ENCODE peak calls at places on chromosomes 7 and 10, in six cellular contexts. One of them, this sample, is unnamed.

GRCh38 chr7:68176974-68177373 is 1180.3 kb downstream of the TYW1 start:
- DNase-seq in GM12878: no peak
- DNase-seq in K562: peak
- DNase-seq in WTC11: peak
- DNase-seq in GM23338: peak
- DNase-seq in H1: peak
- DNase-seq in this sample: peak

GRCh38 chr7:39083781-39084180 is 106.1 kb downstream of the POU6F2 start:
- DNase-seq in GM12878: no peak
- DNase-seq in WTC11: no peak
- DNase-seq in H1: no peak
- DNase-seq in GM23338: no peak
- DNase-seq in K562: no peak
- DNase-seq in this sample: no peak

GRCh38 chr10:29619273-29619672 is 15.5 kb downstream of the SVIL start:
- DNase-seq in WTC11: no peak
- DNase-seq in K562: no peak
- DNase-seq in GM23338: no peak
- DNase-seq in GM12878: no peak
- DNase-seq in H1: no peak
- DNase-seq in this sample: peak

GRCh38 chr10:61130366-61130765 is 186.4 kb upstream of the RHOBTB1 start:
- DNase-seq in K562: no peak
- DNase-seq in GM12878: no peak
- DNase-seq in H1: no peak
- DNase-seq in GM23338: no peak
- DNase-seq in WTC11: no peak
- DNase-seq in this sample: no peak

GRCh38 chr7:128860158-128861073 is 2.2 kb upstream of the ATP6V1F start:
- DNase-seq in WTC11: no peak
- DNase-seq in K562: peak
- DNase-seq in GM23338: peak
- DNase-seq in H1: no peak
- DNase-seq in GM12878: no peak
- DNase-seq in this sample: no peak

GRCh38 chr10:63683223-63683622 is 162.0 kb downstream of the REEP3 start:
- DNase-seq in H1: no peak
- DNase-seq in GM23338: no peak
- DNase-seq in K562: no peak
- DNase-seq in WTC11: no peak
- DNase-seq in GM12878: no peak
- DNase-seq in this sample: no peak

GRCh38 chr10:117684673-117685211 is 142.2 kb downstream of the EMX2 start:
- DNase-seq in K562: peak
- DNase-seq in WTC11: peak
- DNase-seq in GM23338: peak
- DNase-seq in H1: no peak
- DNase-seq in GM12878: no peak
- DNase-seq in this sample: no peak

GRCh38 chr10:69574571-69574978 is 1.4 kb upstream of the NEUROG3 start:
- DNase-seq in K562: peak
- DNase-seq in GM12878: no peak
- DNase-seq in H1: no peak
- DNase-seq in GM23338: peak
- DNase-seq in WTC11: peak
- DNase-seq in this sample: no peak

GRCh38 chr10:14296081-14296709 is 34.5 kb downstream of the FRMD4A start:
- DNase-seq in GM23338: no peak
- DNase-seq in WTC11: no peak
- DNase-seq in K562: no peak
- DNase-seq in H1: no peak
- DNase-seq in GM12878: no peak
- DNase-seq in this sample: no peak

GRCh38 chr7:45067582-45067981 is 21.2 kb downstream of the NACAD start:
- DNase-seq in K562: no peak
- DNase-seq in H1: no peak
- DNase-seq in WTC11: no peak
- DNase-seq in GM23338: no peak
- DNase-seq in GM12878: no peak
- DNase-seq in this sample: no peak

GRCh38 chr7:75971961-75972763 is 22.2 kb downstream of the TMEM120A start:
- DNase-seq in H1: no peak
- DNase-seq in K562: peak
- DNase-seq in GM12878: no peak
- DNase-seq in GM23338: peak
- DNase-seq in WTC11: peak
- DNase-seq in this sample: no peak
- TF ChIP-seq CREB1 in H1: no peak
- TF ChIP-seq CREB1 in K562: no peak
- TF ChIP-seq CREB1 in GM12878: no peak
- TF ChIP-seq CREB1 in GM23338: no peak
- TF ChIP-seq CREB1 in WTC11: no peak
- TF ChIP-seq CREB1 in this sample: no peak

DNA sequence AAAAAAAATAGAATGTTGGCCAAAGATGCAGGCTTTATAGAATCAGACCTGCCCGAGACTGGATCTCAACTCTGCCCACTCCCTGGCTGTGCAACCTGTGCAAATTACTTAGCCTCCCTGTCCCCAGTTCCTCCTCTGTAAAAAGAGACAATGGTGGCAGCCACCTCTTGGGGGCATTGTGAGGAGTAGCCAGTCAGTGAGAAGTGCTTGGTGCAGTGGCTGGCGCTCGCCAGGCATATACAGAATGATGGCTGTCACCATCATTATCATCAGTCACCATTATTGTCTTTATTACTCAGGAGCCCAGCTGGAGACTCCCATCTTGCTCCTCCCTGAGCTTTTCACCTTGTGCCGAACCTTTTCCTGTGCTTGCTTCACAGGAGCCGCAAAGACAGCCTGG is 29.4 kb upstream of the TRIM8 start:
- DNase-seq in K562: no peak
- DNase-seq in GM12878: no peak
- DNase-seq in GM23338: no peak
- DNase-seq in H1: no peak
- DNase-seq in WTC11: no peak
- DNase-seq in this sample: no peak
- TF ChIP-seq CREB1 in K562: no peak
- TF ChIP-seq CREB1 in GM12878: no peak
- TF ChIP-seq CREB1 in GM23338: no peak
- TF ChIP-seq CREB1 in H1: no peak
- TF ChIP-seq CREB1 in WTC11: no peak
- TF ChIP-seq CREB1 in this sample: no peak

GRCh38 chr10:125146791-125147604 is 13.4 kb downstream of the CTBP2 start:
- DNase-seq in WTC11: no peak
- DNase-seq in H1: no peak
- DNase-seq in K562: no peak
- DNase-seq in GM12878: no peak
- DNase-seq in GM23338: no peak
- DNase-seq in this sample: no peak
- TF ChIP-seq CREB1 in WTC11: no peak
- TF ChIP-seq CREB1 in H1: no peak
- TF ChIP-seq CREB1 in K562: no peak
- TF ChIP-seq CREB1 in GM12878: no peak
- TF ChIP-seq CREB1 in GM23338: no peak
- TF ChIP-seq CREB1 in this sample: peak

GRCh38 chr7:139735466-139735865 is 42.3 kb downstream of the HIPK2 start:
- DNase-seq in K562: no peak
- DNase-seq in WTC11: no peak
- DNase-seq in GM12878: no peak
- DNase-seq in GM23338: no peak
- DNase-seq in H1: no peak
- DNase-seq in this sample: no peak

GRCh38 chr7:139735912-139736595 is 41.7 kb downstream of the HIPK2 start:
- DNase-seq in WTC11: no peak
- DNase-seq in H1: no peak
- DNase-seq in GM23338: no peak
- DNase-seq in GM12878: no peak
- DNase-seq in K562: no peak
- DNase-seq in this sample: no peak

GRCh38 chr7:139738101-139738489 is 39.7 kb downstream of the HIPK2 start:
- DNase-seq in H1: no peak
- DNase-seq in GM12878: no peak
- DNase-seq in WTC11: no peak
- DNase-seq in GM23338: no peak
- DNase-seq in K562: no peak
- DNase-seq in this sample: peak

GRCh38 chr7:139738772-139739171 is 39.0 kb downstream of the HIPK2 start:
- DNase-seq in H1: no peak
- DNase-seq in GM12878: no peak
- DNase-seq in K562: no peak
- DNase-seq in WTC11: no peak
- DNase-seq in GM23338: no peak
- DNase-seq in this sample: no peak

GRCh38 chr7:139737221-139738100 is 40.3 kb downstream of the HIPK2 start:
- DNase-seq in GM12878: no peak
- DNase-seq in GM23338: no peak
- DNase-seq in H1: no peak
- DNase-seq in K562: no peak
- DNase-seq in WTC11: no peak
- DNase-seq in this sample: no peak
- TF ChIP-seq CREB1 in GM12878: no peak
- TF ChIP-seq CREB1 in GM23338: no peak
- TF ChIP-seq CREB1 in H1: no peak
- TF ChIP-seq CREB1 in K562: no peak
- TF ChIP-seq CREB1 in WTC11: no peak
- TF ChIP-seq CREB1 in this sample: no peak

DNA sequence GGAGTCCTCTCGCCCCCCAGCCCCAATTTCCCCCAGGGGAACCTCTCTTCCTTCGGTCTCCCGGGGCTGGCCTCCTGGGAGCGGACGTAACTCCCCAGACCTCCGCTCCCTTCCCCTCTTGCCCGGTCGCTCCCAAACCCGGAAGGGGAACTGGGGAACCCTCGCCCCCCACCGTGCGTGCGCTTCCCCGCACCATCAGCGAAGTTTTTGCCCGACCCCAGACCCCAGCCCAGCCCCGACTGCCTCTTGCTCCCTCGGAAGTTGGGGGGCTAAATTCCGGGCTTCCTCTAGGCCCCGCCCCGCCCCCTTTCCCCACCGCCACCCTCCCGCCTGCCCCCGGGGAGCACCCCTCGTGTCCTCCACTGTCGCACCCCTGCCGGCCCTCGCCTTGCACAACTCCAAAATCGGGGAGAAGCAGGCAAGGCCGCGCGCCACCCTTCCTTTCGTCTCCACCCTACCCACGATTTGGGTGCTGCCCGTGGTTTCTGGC is 447 bp downstream of the GNB2 start:
- DNase-seq in K562: peak
- DNase-seq in H1: no peak
- DNase-seq in WTC11: no peak
- DNase-seq in GM23338: no peak
- DNase-seq in GM12878: no peak
- DNase-seq in this sample: no peak
- TF ChIP-seq CREB1 in K562: no peak
- TF ChIP-seq CREB1 in H1: no peak
- TF ChIP-seq CREB1 in WTC11: no peak
- TF ChIP-seq CREB1 in GM23338: no peak
- TF ChIP-seq CREB1 in GM12878: no peak
- TF ChIP-seq CREB1 in this sample: no peak

DNA sequence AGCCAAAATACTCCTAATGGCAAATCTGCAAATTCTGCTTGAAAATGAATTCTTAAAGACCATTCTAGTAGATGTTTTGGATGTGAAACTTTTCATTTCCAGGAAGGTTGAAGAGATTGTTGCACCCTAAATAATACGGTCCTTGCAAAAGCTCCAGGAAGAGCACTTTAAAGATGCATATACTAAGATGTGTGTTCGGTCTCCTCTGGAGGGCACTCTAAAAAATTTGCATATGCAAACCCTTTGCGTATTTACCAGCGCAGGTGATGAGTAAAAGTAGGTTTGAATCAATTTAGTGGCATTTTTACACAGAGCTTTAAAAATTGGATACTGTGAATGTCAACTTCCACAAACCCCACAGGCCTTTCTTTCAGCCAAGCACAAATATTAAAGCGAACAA is 378.1 kb upstream of the SORCS1 start:
- DNase-seq in GM12878: no peak
- DNase-seq in WTC11: no peak
- DNase-seq in GM23338: peak
- DNase-seq in H1: no peak
- DNase-seq in K562: no peak
- DNase-seq in this sample: no peak
- TF ChIP-seq CREB1 in GM12878: no peak
- TF ChIP-seq CREB1 in WTC11: no peak
- TF ChIP-seq CREB1 in GM23338: no peak
- TF ChIP-seq CREB1 in H1: no peak
- TF ChIP-seq CREB1 in K562: no peak
- TF ChIP-seq CREB1 in this sample: no peak

DNA sequence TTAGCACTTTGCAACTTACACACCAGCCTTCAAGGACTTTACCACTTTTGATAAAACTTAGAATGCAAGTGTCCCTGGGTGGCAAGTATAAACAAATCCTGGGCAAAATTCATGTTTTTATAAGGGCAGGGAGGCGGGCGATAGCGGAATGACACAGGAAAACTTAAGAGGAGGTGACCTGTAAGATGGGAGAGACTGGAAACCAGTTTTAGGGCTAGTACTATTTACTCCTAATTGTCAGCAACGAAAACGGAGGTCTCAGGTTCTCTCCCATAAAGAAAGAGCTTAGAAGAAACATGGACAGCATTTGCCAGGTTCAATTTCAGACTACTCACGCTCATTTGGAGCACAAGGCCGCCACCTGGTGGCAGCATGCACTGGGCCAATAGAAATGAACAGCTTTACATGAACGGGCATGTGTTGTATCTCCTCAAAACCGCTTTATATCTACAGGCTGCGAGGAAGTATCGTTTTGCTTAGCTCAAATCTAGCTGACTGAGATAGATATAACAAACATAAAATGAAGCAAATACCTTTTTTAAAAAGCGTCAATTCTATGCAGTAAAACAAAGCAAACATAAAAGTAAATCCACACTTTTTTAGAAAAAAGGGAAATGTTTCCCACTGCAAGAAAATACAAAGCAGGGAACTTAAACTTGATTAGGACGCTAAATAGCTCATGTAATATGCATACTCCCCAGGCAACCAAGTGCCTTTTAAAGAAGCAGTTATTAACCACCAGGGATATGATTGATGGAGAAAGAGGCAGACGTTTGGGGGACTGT is 37.6 kb upstream of the SVOPL start:
- DNase-seq in GM12878: peak
- DNase-seq in K562: peak
- DNase-seq in WTC11: peak
- DNase-seq in H1: peak
- DNase-seq in GM23338: peak
- DNase-seq in this sample: peak
- TF ChIP-seq CREB1 in GM12878: no peak
- TF ChIP-seq CREB1 in K562: no peak
- TF ChIP-seq CREB1 in WTC11: no peak
- TF ChIP-seq CREB1 in H1: no peak
- TF ChIP-seq CREB1 in GM23338: no peak
- TF ChIP-seq CREB1 in this sample: no peak

GRCh38 chr7:7122701-7123281 is 59.6 kb upstream of the C1GALT1 start:
- DNase-seq in K562: no peak
- DNase-seq in GM12878: no peak
- DNase-seq in WTC11: no peak
- DNase-seq in GM23338: no peak
- DNase-seq in H1: no peak
- DNase-seq in this sample: no peak
- TF ChIP-seq CREB1 in K562: no peak
- TF ChIP-seq CREB1 in GM12878: no peak
- TF ChIP-seq CREB1 in WTC11: no peak
- TF ChIP-seq CREB1 in GM23338: no peak
- TF ChIP-seq CREB1 in H1: no peak
- TF ChIP-seq CREB1 in this sample: no peak

This sample was measured in HepG2.